ENCODE peak calls at places on chromosome 18, in eight cellular contexts. One of them, this sample, is unnamed.

GRCh38 chr18:79439201-79440023 is 43.7 kb downstream of the NFATC1 start:
- DNase-seq in NCI-H1048: no peak
- DNase-seq in neural crest cell: no peak
- DNase-seq in posterior cingulate gyrus: no peak
- DNase-seq in brain microvascular endothelial cell: no peak
- DNase-seq in stimulated activated CD4-positive, alpha-beta T cell treated with anti-CD3 and anti-CD28 coated beads, Interleukin-1b, Interleukin-23, amount 100 ng/mL, for 4 hours: peak
- DNase-seq in PC-9: no peak
- DNase-seq in neuronal stem cell: no peak
- DNase-seq in this sample: no peak

GRCh38 chr18:67218556-67218955 is 298.0 kb downstream of the DSEL start:
- DNase-seq in NCI-H1048: no peak
- DNase-seq in neural crest cell: no peak
- DNase-seq in posterior cingulate gyrus: no peak
- DNase-seq in brain microvascular endothelial cell: no peak
- DNase-seq in stimulated activated CD4-positive, alpha-beta T cell treated with anti-CD3 and anti-CD28 coated beads, Interleukin-1b, Interleukin-23, amount 100 ng/mL, for 4 hours: no peak
- DNase-seq in PC-9: no peak
- DNase-seq in neuronal stem cell: no peak
- DNase-seq in this sample: no peak

GRCh38 chr18:34694611-34695165 is 15.4 kb upstream of the DTNA start:
- DNase-seq in NCI-H1048: no peak
- DNase-seq in neural crest cell: no peak
- DNase-seq in posterior cingulate gyrus: no peak
- DNase-seq in brain microvascular endothelial cell: no peak
- DNase-seq in stimulated activated CD4-positive, alpha-beta T cell treated with anti-CD3 and anti-CD28 coated beads, Interleukin-1b, Interleukin-23, amount 100 ng/mL, for 4 hours: no peak
- DNase-seq in PC-9: no peak
- DNase-seq in neuronal stem cell: no peak
- DNase-seq in this sample: no peak

GRCh38 chr18:8839285-8839684 is 133.9 kb downstream of the MTCL1 start:
- DNase-seq in NCI-H1048: no peak
- DNase-seq in neural crest cell: no peak
- DNase-seq in posterior cingulate gyrus: peak
- DNase-seq in brain microvascular endothelial cell: no peak
- DNase-seq in stimulated activated CD4-positive, alpha-beta T cell treated with anti-CD3 and anti-CD28 coated beads, Interleukin-1b, Interleukin-23, amount 100 ng/mL, for 4 hours: no peak
- DNase-seq in PC-9: no peak
- DNase-seq in neuronal stem cell: no peak
- DNase-seq in this sample: no peak

GRCh38 chr18:44895176-44895798 is 214.6 kb downstream of the SETBP1 start:
- DNase-seq in NCI-H1048: no peak
- DNase-seq in neural crest cell: no peak
- DNase-seq in posterior cingulate gyrus: no peak
- DNase-seq in brain microvascular endothelial cell: peak
- DNase-seq in stimulated activated CD4-positive, alpha-beta T cell treated with anti-CD3 and anti-CD28 coated beads, Interleukin-1b, Interleukin-23, amount 100 ng/mL, for 4 hours: no peak
- DNase-seq in PC-9: peak
- DNase-seq in neuronal stem cell: no peak
- DNase-seq in this sample: no peak

GRCh38 chr18:37987901-37988300 is 422.3 kb upstream of the CELF4 start:
- DNase-seq in NCI-H1048: no peak
- DNase-seq in neural crest cell: no peak
- DNase-seq in posterior cingulate gyrus: no peak
- DNase-seq in brain microvascular endothelial cell: no peak
- DNase-seq in stimulated activated CD4-positive, alpha-beta T cell treated with anti-CD3 and anti-CD28 coated beads, Interleukin-1b, Interleukin-23, amount 100 ng/mL, for 4 hours: no peak
- DNase-seq in PC-9: no peak
- DNase-seq in neuronal stem cell: no peak
- DNase-seq in this sample: no peak

GRCh38 chr18:48910972-48911545 is 39.7 kb downstream of the SMAD7 start:
- DNase-seq in NCI-H1048: no peak
- DNase-seq in neural crest cell: no peak
- DNase-seq in posterior cingulate gyrus: no peak
- DNase-seq in brain microvascular endothelial cell: no peak
- DNase-seq in stimulated activated CD4-positive, alpha-beta T cell treated with anti-CD3 and anti-CD28 coated beads, Interleukin-1b, Interleukin-23, amount 100 ng/mL, for 4 hours: no peak
- DNase-seq in PC-9: no peak
- DNase-seq in neuronal stem cell: no peak
- DNase-seq in this sample: peak

GRCh38 chr18:76426738-76427305 is 68.2 kb downstream of the ZNF516 start:
- DNase-seq in NCI-H1048: no peak
- DNase-seq in neural crest cell: peak
- DNase-seq in posterior cingulate gyrus: peak
- DNase-seq in brain microvascular endothelial cell: no peak
- DNase-seq in stimulated activated CD4-positive, alpha-beta T cell treated with anti-CD3 and anti-CD28 coated beads, Interleukin-1b, Interleukin-23, amount 100 ng/mL, for 4 hours: no peak
- DNase-seq in PC-9: no peak
- DNase-seq in neuronal stem cell: peak
- DNase-seq in this sample: peak

GRCh38 chr18:7520200-7520780 is 46.8 kb upstream of the PTPRM start:
- DNase-seq in NCI-H1048: no peak
- DNase-seq in neural crest cell: no peak
- DNase-seq in posterior cingulate gyrus: no peak
- DNase-seq in brain microvascular endothelial cell: no peak
- DNase-seq in stimulated activated CD4-positive, alpha-beta T cell treated with anti-CD3 and anti-CD28 coated beads, Interleukin-1b, Interleukin-23, amount 100 ng/mL, for 4 hours: no peak
- DNase-seq in PC-9: no peak
- DNase-seq in neuronal stem cell: no peak
- DNase-seq in this sample: no peak

GRCh38 chr18:56319953-56320352 is 318.4 kb downstream of the TXNL1 start:
- DNase-seq in NCI-H1048: no peak
- DNase-seq in neural crest cell: no peak
- DNase-seq in posterior cingulate gyrus: no peak
- DNase-seq in brain microvascular endothelial cell: no peak
- DNase-seq in stimulated activated CD4-positive, alpha-beta T cell treated with anti-CD3 and anti-CD28 coated beads, Interleukin-1b, Interleukin-23, amount 100 ng/mL, for 4 hours: no peak
- DNase-seq in PC-9: no peak
- DNase-seq in neuronal stem cell: no peak
- DNase-seq in this sample: no peak

GRCh38 chr18:44835555-44836156 is 155.0 kb downstream of the SETBP1 start:
- DNase-seq in NCI-H1048: no peak
- DNase-seq in neural crest cell: no peak
- DNase-seq in posterior cingulate gyrus: no peak
- DNase-seq in brain microvascular endothelial cell: no peak
- DNase-seq in stimulated activated CD4-positive, alpha-beta T cell treated with anti-CD3 and anti-CD28 coated beads, Interleukin-1b, Interleukin-23, amount 100 ng/mL, for 4 hours: no peak
- DNase-seq in PC-9: no peak
- DNase-seq in neuronal stem cell: no peak
- DNase-seq in this sample: no peak

GRCh38 chr18:45169610-45170009 is 445.7 kb upstream of the SLC14A2 start:
- DNase-seq in NCI-H1048: no peak
- DNase-seq in neural crest cell: no peak
- DNase-seq in posterior cingulate gyrus: no peak
- DNase-seq in brain microvascular endothelial cell: peak
- DNase-seq in stimulated activated CD4-positive, alpha-beta T cell treated with anti-CD3 and anti-CD28 coated beads, Interleukin-1b, Interleukin-23, amount 100 ng/mL, for 4 hours: no peak
- DNase-seq in PC-9: no peak
- DNase-seq in neuronal stem cell: no peak
- DNase-seq in this sample: no peak

GRCh38 chr18:34767601-34768027 is 57.5 kb downstream of the DTNA start:
- DNase-seq in NCI-H1048: no peak
- DNase-seq in neural crest cell: no peak
- DNase-seq in posterior cingulate gyrus: no peak
- DNase-seq in brain microvascular endothelial cell: peak
- DNase-seq in stimulated activated CD4-positive, alpha-beta T cell treated with anti-CD3 and anti-CD28 coated beads, Interleukin-1b, Interleukin-23, amount 100 ng/mL, for 4 hours: no peak
- DNase-seq in PC-9: no peak
- DNase-seq in neuronal stem cell: no peak
- DNase-seq in this sample: no peak

GRCh38 chr18:77127769-77128671 is 4.6 kb downstream of the MBP start:
- DNase-seq in NCI-H1048: peak
- DNase-seq in neural crest cell: no peak
- DNase-seq in posterior cingulate gyrus: no peak
- DNase-seq in brain microvascular endothelial cell: peak
- DNase-seq in stimulated activated CD4-positive, alpha-beta T cell treated with anti-CD3 and anti-CD28 coated beads, Interleukin-1b, Interleukin-23, amount 100 ng/mL, for 4 hours: no peak
- DNase-seq in PC-9: peak
- DNase-seq in neuronal stem cell: no peak
- DNase-seq in this sample: no peak

GRCh38 chr18:45370190-45371010 is 244.9 kb upstream of the SLC14A2 start:
- DNase-seq in NCI-H1048: no peak
- DNase-seq in neural crest cell: no peak
- DNase-seq in posterior cingulate gyrus: no peak
- DNase-seq in brain microvascular endothelial cell: peak
- DNase-seq in stimulated activated CD4-positive, alpha-beta T cell treated with anti-CD3 and anti-CD28 coated beads, Interleukin-1b, Interleukin-23, amount 100 ng/mL, for 4 hours: no peak
- DNase-seq in PC-9: no peak
- DNase-seq in neuronal stem cell: no peak
- DNase-seq in this sample: no peak

GRCh38 chr18:58362027-58362575 is 266.8 kb downstream of the ALPK2 start:
- DNase-seq in NCI-H1048: no peak
- DNase-seq in neural crest cell: no peak
- DNase-seq in posterior cingulate gyrus: no peak
- DNase-seq in brain microvascular endothelial cell: peak
- DNase-seq in stimulated activated CD4-positive, alpha-beta T cell treated with anti-CD3 and anti-CD28 coated beads, Interleukin-1b, Interleukin-23, amount 100 ng/mL, for 4 hours: no peak
- DNase-seq in PC-9: no peak
- DNase-seq in neuronal stem cell: no peak
- DNase-seq in this sample: no peak